ENCODE peak calls at places on chromosomes 12 and 14, in seven cellular contexts. R is GM23338, Y is upper lobe of left lung, F is SK-N-SH, W is sigmoid colon, D is HCT116, I is stomach. X is an unnamed sample.

GRCh38 chr12:102702447-102703114 is 214.5 kb downstream of the PAH start:
- DNase-seq in R (peak), I (peak), W (peak), D (peak), Y (peak), F (peak), X (no peak)

GRCh38 chr12:21910642-21911041 is 30.6 kb downstream of the ABCC9 start:
- DNase-seq in F (no peak), R (peak), I (no peak), W (no peak), Y (no peak), D (no peak), X (no peak)

GRCh38 chr12:80157640-80158039 is 58.3 kb downstream of the OTOGL start:
- DNase-seq in R (no peak), Y (no peak), F (no peak), W (no peak), I (no peak), D (no peak), X (no peak)

GRCh38 chr12:51269174-51270066 is 795 bp downstream of the SMAGP start:
- DNase-seq in F (peak), Y (peak), W (no peak), D (no peak), R (peak), I (peak), X (no peak)

GRCh38 chr12:110862331-110862730 is 15.5 kb downstream of the CCDC63 start:
- DNase-seq in I (no peak), F (no peak), R (peak), W (no peak), D (no peak), Y (no peak), X (no peak)

GRCh38 chr14:89921346-89921745 is 33.2 kb downstream of the EFCAB11 start:
- DNase-seq in D (no peak), I (no peak), Y (no peak), R (no peak), F (no peak), W (no peak), X (no peak)

GRCh38 chr14:61461808-61462275 is 140.5 kb downstream of the PRKCH start:
- DNase-seq in W (no peak), I (no peak), R (peak), D (peak), Y (no peak), F (peak), X (no peak)

GRCh38 chr12:132078190-132078589 is 65.9 kb downstream of the DDX51 start:
- DNase-seq in I (no peak), W (no peak), R (no peak), F (no peak), D (no peak), Y (no peak), X (no peak)

GRCh38 chr12:24244801-24245200 is 295.3 kb upstream of the SOX5 start:
- DNase-seq in W (no peak), D (no peak), R (no peak), Y (no peak), I (no peak), F (no peak), X (no peak)

GRCh38 chr12:28127455-28127854 is 62.8 kb upstream of the CCDC91 start:
- DNase-seq in Y (no peak), I (no peak), F (no peak), R (no peak), W (no peak), D (no peak), X (no peak)

GRCh38 chr12:49283541-49284429 is 11.2 kb upstream of the PRPH start:
- DNase-seq in I (no peak), Y (no peak), D (no peak), W (no peak), F (peak), R (peak), X (no peak)

GRCh38 chr14:21136024-21136423 is 19.8 kb downstream of the OR5AU1 start:
- DNase-seq in R (peak), Y (no peak), W (no peak), F (peak), I (no peak), D (peak), X (no peak)

GRCh38 chr12:84091642-84092041 is 821.0 kb downstream of the SLC6A15 start:
- DNase-seq in I (no peak), W (no peak), R (no peak), F (no peak), D (no peak), Y (no peak), X (no peak)

GRCh38 chr12:96501139-96501741 is 11.9 kb downstream of the CFAP54 start:
- DNase-seq in I (peak), Y (peak), W (no peak), R (peak), D (peak), F (peak), X (no peak)

GRCh38 chr14:26190644-26191043 is 407.2 kb downstream of the NOVA1 start:
- DNase-seq in Y (no peak), W (no peak), R (no peak), D (no peak), F (no peak), I (no peak), X (no peak)

GRCh38 chr12:93315907-93316622 is 61.7 kb upstream of the NUDT4 start:
- DNase-seq in F (no peak), I (no peak), R (no peak), W (no peak), Y (no peak), D (no peak), X (no peak)

GRCh38 chr12:91994208-91994797 is 151.3 kb downstream of the BTG1 start:
- DNase-seq in Y (no peak), W (no peak), D (no peak), F (peak), R (no peak), I (no peak), X (no peak)

GRCh38 chr12:65518771-65519170 is 240.3 kb downstream of the MSRB3 start:
- DNase-seq in I (no peak), R (no peak), W (no peak), D (no peak), F (no peak), Y (no peak), X (no peak)

GRCh38 chr14:102316048-102316745 is 3.3 kb upstream of the ZNF839 start:
- DNase-seq in Y (no peak), F (no peak), W (no peak), R (no peak), D (no peak), I (no peak), X (no peak)

GRCh38 chr14:88929656-88930436 is 105.4 kb downstream of the TTC8 start:
- DNase-seq in Y (no peak), D (no peak), W (no peak), R (peak), I (no peak), F (no peak), X (no peak)

GRCh38 chr12:8665729-8666128 is 3.1 kb upstream of the MFAP5 start:
- DNase-seq in Y (no peak), R (no peak), W (no peak), I (no peak), F (no peak), D (no peak), X (no peak)

GRCh38 chr12:87820524-87821194 is 208.5 kb downstream of the C12orf50 start:
- DNase-seq in D (peak), Y (no peak), W (no peak), R (no peak), I (no peak), F (no peak), X (no peak)

GRCh38 chr12:100348657-100349454 is 8.0 kb upstream of the SLC17A8 start:
- DNase-seq in I (no peak), W (no peak), Y (no peak), F (peak), D (peak), R (peak), X (no peak)
- TF ChIP-seq CTCF in I (no peak), W (peak), Y (no peak), F (peak), D (peak), R (peak), X (no peak)

GRCh38 chr14:75279739-75280447 is 1.3 kb downstream of the FOS start:
- DNase-seq in I (no peak), R (peak), F (peak), D (no peak), Y (no peak), W (peak), X (no peak)
- TF ChIP-seq POLR2AphosphoS5 in I (no peak), R (no peak), F (no peak), D (no peak), Y (peak), W (peak), X (no peak)

DNA sequence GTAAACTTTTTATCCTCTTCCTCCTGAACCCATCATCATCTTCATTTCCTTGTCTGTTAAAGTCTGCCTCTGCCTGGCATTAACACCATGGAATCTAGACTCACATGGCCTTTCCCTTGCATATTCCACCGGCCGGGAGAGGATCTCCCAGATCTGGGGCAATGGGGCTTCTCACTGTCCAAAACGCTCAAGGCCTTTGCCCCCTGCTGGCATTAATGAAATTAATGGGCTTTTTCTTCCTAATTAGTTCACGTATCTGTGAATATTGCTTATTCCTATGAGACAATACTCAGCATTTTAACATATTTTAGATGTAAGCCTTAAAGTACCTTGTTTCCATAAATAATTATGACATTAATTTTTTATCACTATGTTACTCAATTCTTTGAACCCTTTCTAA is 42.9 kb upstream of the CAPRIN2 start:
- DNase-seq in F (no peak), Y (no peak), R (no peak), W (no peak), D (no peak), I (no peak), X (no peak)
- TF ChIP-seq CTCF in F (peak), Y (no peak), R (no peak), W (no peak), D (no peak), I (no peak), X (no peak)

GRCh38 chr14:93150227-93151206 is 34.2 kb downstream of the MOAP1 start:
- DNase-seq in F (no peak), I (peak), Y (peak), D (no peak), R (no peak), W (no peak), X (no peak)

GRCh38 chr14:93142854-93143652 is 27.3 kb upstream of the ITPK1 start:
- DNase-seq in R (no peak), F (no peak), D (no peak), W (no peak), Y (no peak), I (no peak), X (no peak)

GRCh38 chr14:93148979-93149378 is 33.3 kb upstream of the ITPK1 start:
- DNase-seq in D (no peak), I (no peak), R (no peak), W (no peak), Y (no peak), F (no peak), X (no peak)

GRCh38 chr14:93146119-93146518 is 30.4 kb upstream of the ITPK1 start:
- DNase-seq in F (no peak), W (no peak), R (no peak), Y (no peak), D (no peak), I (no peak), X (no peak)
- TF ChIP-seq POLR2AphosphoS5 in F (no peak), W (no peak), R (no peak), Y (no peak), D (no peak), I (no peak), X (no peak)

GRCh38 chr12:56836317-56836716 is 73.2 kb downstream of the HSD17B6 start:
- DNase-seq in R (no peak), F (no peak), Y (peak), D (no peak), I (no peak), W (peak), X (no peak)
- TF ChIP-seq CTCF in R (no peak), F (no peak), Y (no peak), D (no peak), I (no peak), W (no peak), X (no peak)

GRCh38 chr14:49640540-49641417 is 5.7 kb upstream of the DNAAF2 start:
- DNase-seq in F (no peak), I (no peak), W (no peak), Y (no peak), R (no peak), D (no peak), X (no peak)

GRCh38 chr14:49642163-49642562 is 7.1 kb upstream of the DNAAF2 start:
- DNase-seq in F (no peak), D (no peak), W (no peak), I (no peak), Y (no peak), R (no peak), X (no peak)

GRCh38 chr14:49637534-49638078 is 2.6 kb upstream of the DNAAF2 start:
- DNase-seq in R (no peak), F (peak), D (no peak), I (no peak), Y (no peak), W (no peak), X (no peak)

GRCh38 chr14:49636866-49637265 is 1.8 kb upstream of the DNAAF2 start:
- DNase-seq in W (no peak), D (no peak), Y (no peak), R (no peak), I (no peak), F (no peak), X (no peak)

GRCh38 chr14:49641697-49642129 is 6.7 kb upstream of the DNAAF2 start:
- DNase-seq in D (no peak), W (no peak), Y (peak), I (peak), F (no peak), R (peak), X (no peak)
- TF ChIP-seq POLR2AphosphoS5 in D (no peak), W (no peak), Y (no peak), I (no peak), F (no peak), R (no peak), X (no peak)

GRCh38 chr12:107560906-107561285 is 124.7 kb upstream of the PWP1 start:
- DNase-seq in R (no peak), W (no peak), I (no peak), D (no peak), Y (no peak), F (no peak), X (no peak)

GRCh38 chr12:107568718-107569117 is 116.9 kb upstream of the PWP1 start:
- DNase-seq in W (no peak), Y (no peak), D (no peak), F (no peak), R (no peak), I (no peak), X (no peak)

GRCh38 chr12:107565551-107565950 is 120.0 kb upstream of the PWP1 start:
- DNase-seq in F (no peak), W (no peak), I (no peak), R (no peak), Y (no peak), D (no peak), X (no peak)

GRCh38 chr12:107567871-107568619 is 117.6 kb upstream of the PWP1 start:
- DNase-seq in Y (no peak), W (no peak), F (no peak), D (no peak), I (no peak), R (no peak), X (no peak)

DNA sequence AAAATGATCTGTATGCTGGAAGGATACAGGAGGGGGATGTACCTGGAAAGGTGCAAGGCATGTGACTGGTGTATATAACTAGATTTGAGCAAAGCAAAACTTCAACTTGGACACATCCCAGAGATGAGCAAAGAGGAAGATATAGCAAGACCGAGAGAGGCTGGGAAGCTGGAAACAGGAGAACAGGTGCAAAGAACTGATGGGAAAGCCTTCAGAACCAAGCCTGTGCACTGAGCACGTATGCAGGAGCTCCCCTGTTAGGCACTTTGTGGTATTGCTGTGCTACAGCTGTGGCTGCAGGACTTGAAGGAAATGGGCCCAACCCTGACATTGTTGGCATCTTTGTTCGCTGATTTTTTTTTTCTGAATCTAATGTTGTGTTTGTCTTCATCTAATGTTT is 120.7 kb upstream of the PWP1 start:
- DNase-seq in D (peak), Y (no peak), F (no peak), I (no peak), W (no peak), R (peak), X (no peak)
- TF ChIP-seq CTCF in D (peak), Y (no peak), F (no peak), I (no peak), W (no peak), R (peak), X (no peak)

X was measured in vagina.